ENCODE peak calls at places on chromosomes 4 and X, in seven cellular contexts. S is cardiac muscle cell, W is endodermal cell, I is stomach, Y is upper lobe of right lung, L is upper lobe of left lung, E is tibial artery. O is an unnamed sample.

GRCh38 chr4:72430050-72430449 is 139.0 kb downstream of the ADAMTS3 start:
- DNase-seq in S (no peak), W (no peak), I (no peak), Y (no peak), L (no peak), E (no peak), O (no peak)

GRCh38 chrX:10242036-10242435 is 85.3 kb downstream of the CLCN4 start:
- DNase-seq in S (no peak), W (no peak), I (no peak), Y (no peak), L (no peak), E (no peak), O (no peak)

GRCh38 chr4:48704091-48704802 is 75.8 kb downstream of the FRYL start:
- DNase-seq in S (no peak), W (no peak), I (no peak), Y (no peak), L (no peak), E (no peak), O (no peak)

GRCh38 chr4:25013756-25014737 is 16.7 kb downstream of the LGI2 start:
- DNase-seq in S (no peak), W (no peak), I (no peak), Y (no peak), L (no peak), E (peak; percentile 25), O (no peak)

GRCh38 chr4:3436798-3437581 is 4.8 kb upstream of the HGFAC start:
- DNase-seq in S (no peak), W (no peak), I (peak; percentile 75), Y (peak; percentile 79), L (peak; percentile 59), E (no peak), O (no peak)

GRCh38 chr4:87896020-87896621 is 63.4 kb downstream of the MEPE start:
- DNase-seq in S (no peak), W (peak; percentile 83), I (no peak), Y (no peak), L (peak; percentile 71), E (peak; percentile 54), O (no peak)

GRCh38 chr4:128818442-128818841 is 8.9 kb downstream of the JADE1 start:
- DNase-seq in S (no peak), W (no peak), I (no peak), Y (no peak), L (no peak), E (no peak), O (no peak)

GRCh38 chr4:104964387-104965175 is 182.1 kb upstream of the TET2 start:
- DNase-seq in S (no peak), W (no peak), I (no peak), Y (no peak), L (peak; percentile 28), E (peak; percentile 35), O (no peak)

GRCh38 chrX:4936315-4936714 is 1222.9 kb upstream of the PRKX start:
- DNase-seq in S (no peak), W (no peak), I (no peak), Y (no peak), L (no peak), E (no peak), O (no peak)

GRCh38 chrX:153900806-153901752 is 3.4 kb upstream of the AVPR2 start:
- DNase-seq in S (peak; percentile 46), W (peak; percentile 60), I (peak; percentile 30), Y (peak; percentile 68), L (peak; percentile 64), E (peak; percentile 52), O (peak; percentile 60)

GRCh38 chr4:128635141-128635911 is 174.2 kb upstream of the JADE1 start:
- DNase-seq in S (peak; percentile 51), W (peak; percentile 64), I (peak; percentile 97), Y (peak; percentile 86), L (peak; percentile 78), E (no peak), O (peak; percentile 43)

GRCh38 chrX:107450823-107451509 is 1.5 kb downstream of the FRMPD3 start:
- DNase-seq in S (peak; percentile 77), W (peak; percentile 94), I (no peak), Y (no peak), L (no peak), E (no peak), O (no peak)

GRCh38 chrX:55132416-55132815 is 43.6 kb downstream of the PAGE2 start:
- DNase-seq in S (no peak), W (no peak), I (no peak), Y (no peak), L (no peak), E (no peak), O (no peak)

GRCh38 chr4:16785800-16786527 is 112.5 kb downstream of the LDB2 start:
- DNase-seq in S (peak; percentile 18), W (no peak), I (no peak), Y (no peak), L (no peak), E (no peak), O (no peak)

GRCh38 chrX:2848806-2849420 is 20.2 kb downstream of the GYG2 start:
- DNase-seq in S (peak; percentile 14), W (peak; percentile 63), I (no peak), Y (no peak), L (no peak), E (no peak), O (no peak)

GRCh38 chr4:132614682-132615081 is 534.4 kb upstream of the PCDH10 start:
- DNase-seq in S (no peak), W (no peak), I (no peak), Y (no peak), L (no peak), E (no peak), O (no peak)

GRCh38 chr4:130479020-130479419 is 1383.1 kb downstream of the C4orf33 start:
- DNase-seq in S (no peak), W (no peak), I (no peak), Y (no peak), L (no peak), E (no peak), O (no peak)

GRCh38 chr4:76949293-76950051 is at the start of gene SEPTIN11:
- DNase-seq in S (peak; percentile 96), W (peak; percentile 97), I (peak; percentile 91), Y (peak; percentile 96), L (peak; percentile 81), E (peak; percentile 95), O (peak; percentile 86)

GRCh38 chrX:20378291-20378920 is 111.7 kb upstream of the RPS6KA3 start:
- DNase-seq in S (no peak), W (no peak), I (no peak), Y (no peak), L (no peak), E (no peak), O (no peak)

GRCh38 chr4:115844180-115844579 is 730.8 kb upstream of the NDST4 start:
- DNase-seq in S (no peak), W (no peak), I (no peak), Y (no peak), L (no peak), E (no peak), O (no peak)

GRCh38 chrX:14083783-14084182 is 54.1 kb upstream of the GEMIN8 start:
- DNase-seq in S (no peak), W (no peak), I (no peak), Y (no peak), L (no peak), E (no peak), O (no peak)

GRCh38 chr4:186097386-186097785 is 7.1 kb upstream of the FAM149A start:
- DNase-seq in S (no peak), W (no peak), I (no peak), Y (no peak), L (no peak), E (no peak), O (no peak)

GRCh38 chrX:150062292-150063137 is 124.2 kb upstream of the EOLA2 start:
- DNase-seq in S (no peak), W (no peak), I (no peak), Y (no peak), L (peak; percentile 33), E (peak; percentile 39), O (no peak)
- H3K9me3 ChIP-seq in S (no peaks in the 10 kb centered on the region), W (no peaks in the 10 kb centered on the region), I (no peaks in the 10 kb centered on the region), Y (no peaks in the 10 kb centered on the region), L (no peaks in the 10 kb centered on the region), E (no peaks in the 10 kb centered on the region), O (no peaks in the 10 kb centered on the region)

GRCh38 chr4:111798840-111799239 is 346.4 kb upstream of the FAM241A start:
- DNase-seq in S (peak; percentile 37), W (no peak), I (no peak), Y (no peak), L (no peak), E (no peak), O (no peak)
- TF ChIP-seq CTCF in S (no peak), W (peak; percentile 81), I (no peak), Y (no peak), L (no peak), E (no peak), O (no peak)

GRCh38 chr4:38154681-38155588 is 194.7 kb downstream of the PTTG2 start:
- DNase-seq in S (no peak), W (no peak), I (peak; percentile 79), Y (peak; percentile 78), L (peak; percentile 80), E (no peak), O (no peak)
- H3K4me3 ChIP-seq in S (no peak overlapping the region), W (no peak overlapping the region), I (peak overlapping the region; percentile 2), Y (no peak overlapping the region), L (peak overlapping the region; percentile 11), E (no peak overlapping the region), O (no peak overlapping the region)

DNA sequence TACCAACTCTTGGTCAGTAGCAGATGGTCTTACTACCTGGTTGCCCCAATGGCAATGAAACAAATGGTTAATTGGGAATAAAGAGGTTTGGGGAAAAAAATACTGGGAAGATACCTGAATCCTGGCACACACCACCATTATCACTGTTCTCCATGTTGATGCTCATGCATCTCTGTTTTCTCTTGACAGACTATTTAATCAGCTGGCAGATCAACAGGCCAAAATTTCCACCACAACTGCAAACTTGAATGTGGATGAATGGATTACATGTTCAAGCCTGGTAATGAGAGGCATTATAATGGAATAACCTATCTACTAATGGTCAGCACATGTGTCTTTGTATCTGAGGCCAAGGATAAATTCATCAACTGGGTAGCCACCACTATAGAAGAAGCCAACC is 45.7 kb downstream of the ZNF721 start:
- DNase-seq in S (no peak), W (no peak), I (no peak), Y (no peak), L (no peak), E (no peak), O (no peak)
- H3K9me3 ChIP-seq in S (peaks cover 11% of the 10 kb centered on the region), W (peaks cover 97% of the 10 kb centered on the region), I (peaks cover 100% of the 10 kb centered on the region), Y (peaks cover 97% of the 10 kb centered on the region), L (peaks cover 94% of the 10 kb centered on the region), E (peaks cover 89% of the 10 kb centered on the region), O (peaks cover 68% of the 10 kb centered on the region)

GRCh38 chr4:22410645-22411247 is 105.1 kb downstream of the ADGRA3 start:
- DNase-seq in S (peak; percentile 32), W (no peak), I (no peak), Y (no peak), L (no peak), E (no peak), O (no peak)
- TF ChIP-seq CTCF in S (peak; percentile 46), W (peak; percentile 81), I (no peak), Y (peak; percentile 71), L (no peak), E (peak; percentile 56), O (peak; percentile 56)

GRCh38 chr4:2292679-2293108 is 30.8 kb upstream of the MXD4 start:
- DNase-seq in S (no peak), W (no peak), I (no peak), Y (no peak), L (no peak), E (no peak), O (peak; percentile 43)
- H3K4me3 ChIP-seq in S (no peak overlapping the region), W (no peak overlapping the region), I (no peak overlapping the region), Y (no peak overlapping the region), L (no peak overlapping the region), E (no peak overlapping the region), O (no peak overlapping the region)

O was measured in AG04450.